ENCODE peak calls at places on chromosome 15, in four cellular contexts. M is keratinocyte; G is CD8-positive, alpha-beta memory T cell; B is CD8-positive, alpha-beta T cell. H is an unnamed sample.
A peak's percentile ranks its signal among the peaks of the same experiment; 100 is the strongest.

GRCh38 chr15:90654233-90655124 is 62.7 kb upstream of the BLM start:
- DNase-seq in M (no peak), G (no peak), B (no peak), H (no peak)

GRCh38 chr15:98728107-98728810 is 79.9 kb downstream of the IGF1R start:
- DNase-seq in M (no peak), G (no peak), B (no peak), H (no peak)

GRCh38 chr15:43534897-43535296 is 17.5 kb downstream of the MAP1A start:
- DNase-seq in M (no peak), B (no peak), G (no peak), H (no peak)

GRCh38 chr15:31472636-31473383 is 146.2 kb downstream of the KLF13 start:
- DNase-seq in G (peak; percentile 63), M (no peak), B (peak; percentile 57), H (no peak)

GRCh38 chr15:68484696-68485400 is 52.9 kb upstream of the ITGA11 start:
- DNase-seq in G (no peak), M (no peak), B (no peak), H (no peak)

GRCh38 chr15:96344120-96344705 is 13.7 kb downstream of the NR2F2 start:
- DNase-seq in B (no peak), M (no peak), G (no peak), H (no peak)

GRCh38 chr15:59096429-59096828 is 8.5 kb upstream of the CCNB2 start:
- DNase-seq in B (no peak), M (no peak), G (no peak), H (no peak)

GRCh38 chr15:80732818-80733217 is 37.7 kb downstream of the ABHD17C start:
- DNase-seq in M (no peak), B (no peak), G (no peak), H (no peak)

GRCh38 chr15:79130535-79131130 is 40.1 kb upstream of the RASGRF1 start:
- DNase-seq in M (no peak), G (no peak), B (no peak), H (no peak)

GRCh38 chr15:55912982-55913381 is 80.4 kb downstream of the NEDD4 start:
- DNase-seq in B (no peak), M (no peak), G (no peak), H (no peak)

GRCh38 chr15:72495007-72495406 is 20.9 kb downstream of the ARIH1 start:
- DNase-seq in G (no peak), M (no peak), B (no peak), H (no peak)

DNA sequence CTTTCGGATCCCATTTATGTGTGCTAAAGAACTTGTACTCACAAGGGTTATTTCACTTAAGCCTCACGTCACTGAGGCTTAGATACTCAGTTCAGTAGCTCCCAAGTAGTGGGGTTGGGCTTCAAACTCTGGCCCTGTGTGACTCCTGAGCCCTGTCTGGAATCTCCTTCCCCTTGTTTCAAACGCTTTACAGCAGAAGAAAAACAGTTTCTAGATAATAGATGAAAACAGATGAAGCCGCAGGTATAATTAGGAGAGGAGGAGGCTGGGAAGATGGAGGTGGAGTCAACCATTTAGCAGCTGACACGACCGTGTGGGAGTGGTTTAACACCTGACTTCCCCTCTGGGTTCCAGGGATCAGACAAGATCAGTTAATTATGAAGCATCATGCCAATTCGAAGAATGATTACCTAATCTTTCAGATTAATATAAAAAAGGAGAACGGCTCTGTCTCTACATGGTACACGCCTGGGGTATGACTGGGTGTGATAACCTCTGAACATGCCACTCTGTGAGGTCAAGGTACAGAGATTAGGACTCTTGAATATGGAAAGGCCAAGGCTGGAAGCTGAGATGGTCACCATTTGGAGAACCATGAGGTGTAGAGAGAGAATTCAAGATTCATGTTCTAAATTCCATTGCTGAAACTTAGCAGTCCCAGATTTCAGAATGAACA is 31.1 kb downstream of the TPM1 start:
- DNase-seq in G (no peak), B (no peak), M (no peak), H (no peak)
- H3K9me3 ChIP-seq in G (no peaks in the 10 kb centered on the region), B (no peaks in the 10 kb centered on the region), M (no peaks in the 10 kb centered on the region), H (no peaks in the 10 kb centered on the region)

GRCh38 chr15:39511000-39511914 is 69.6 kb upstream of the THBS1 start:
- DNase-seq in M (no peak), B (no peak), G (no peak), H (no peak)
- H3K9me3 ChIP-seq in M (no peaks in the 10 kb centered on the region), B (no peaks in the 10 kb centered on the region), G (no peaks in the 10 kb centered on the region), H (peaks cover 10% of the 10 kb centered on the region)

GRCh38 chr15:65361708-65362459 is 15.9 kb downstream of the IGDCC3 start:
- DNase-seq in B (no peak), M (no peak), G (no peak), H (no peak)

GRCh38 chr15:65354835-65355172 is 23.0 kb downstream of the IGDCC3 start:
- DNase-seq in G (no peak), B (no peak), M (no peak), H (no peak)

GRCh38 chr15:65355173-65355982 is 22.4 kb downstream of the IGDCC3 start:
- DNase-seq in M (no peak), B (no peak), G (no peak), H (no peak)

DNA sequence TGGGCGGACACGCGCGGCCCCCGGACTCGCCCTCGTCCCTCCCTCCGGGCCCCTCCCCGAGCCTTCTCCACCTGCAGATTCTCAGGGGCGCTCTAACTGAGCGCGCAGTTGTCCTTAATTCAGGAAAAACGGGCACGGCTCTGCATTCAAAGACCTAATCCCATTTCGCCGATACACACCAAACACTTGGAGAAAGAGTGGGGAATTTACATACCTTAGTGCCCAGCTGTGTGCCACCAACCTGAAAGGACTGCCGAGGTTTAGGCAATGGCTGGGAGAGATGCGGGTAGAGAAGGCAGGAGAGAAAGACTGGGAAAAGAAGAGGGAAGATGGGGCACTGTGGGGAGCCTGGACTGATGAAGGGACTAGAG is 21.8 kb downstream of the IGDCC3 start:
- DNase-seq in M (no peak), G (no peak), B (no peak), H (no peak)
- H3K9me3 ChIP-seq in M (no peaks in the 10 kb centered on the region), G (no peaks in the 10 kb centered on the region), B (no peaks in the 10 kb centered on the region), H (no peaks in the 10 kb centered on the region)

DNA sequence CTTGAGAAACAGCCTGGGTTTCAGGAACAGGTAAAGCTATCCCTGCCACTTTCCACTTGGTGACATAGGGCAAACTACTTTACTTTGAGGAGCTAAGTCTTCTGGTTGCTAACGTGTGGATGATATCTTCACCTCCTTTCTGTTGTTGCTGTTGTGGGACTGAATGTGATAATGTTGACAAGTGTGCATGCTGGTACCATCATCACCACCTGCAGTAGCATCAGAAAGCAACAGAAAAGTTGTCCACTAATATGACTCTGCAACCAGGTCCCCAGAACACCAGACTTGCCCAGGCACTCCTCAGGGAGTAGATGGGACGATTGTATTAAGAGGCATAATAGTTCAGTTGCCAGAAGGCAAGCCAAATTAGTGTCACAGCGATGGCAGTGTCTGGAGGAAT is 203.2 kb upstream of the MCTP2 start:
- DNase-seq in B (no peak), G (no peak), M (no peak), H (no peak)
- H3K9me3 ChIP-seq in B (no peaks in the 10 kb centered on the region), G (no peaks in the 10 kb centered on the region), M (no peaks in the 10 kb centered on the region), H (no peaks in the 10 kb centered on the region)

H was measured in T-helper 17 cell.